ENCODE peak calls at places on chromosomes 4 and X, in ten cellular contexts. One of them, this sample, is unnamed.

GRCh38 chrX:19541196-19541595 is 25.9 kb upstream of the MAP3K15 start:
- DNase-seq in cardiac muscle cell: no peak
- DNase-seq in neuronal stem cell: no peak
- DNase-seq in stimulated activated CD4-positive, alpha-beta T cell treated with anti-CD3 and anti-CD28 coated beads, Interleukin-2, amount 100 ng/mL, for 24 hours: no peak
- DNase-seq in naive thymus-derived CD8-positive, alpha-beta T cell: no peak
- DNase-seq in WTC11: no peak
- DNase-seq in IMR-90: no peak
- DNase-seq in kidney epithelial cell: no peak
- DNase-seq in cardiac fibroblast: no peak
- DNase-seq in gastrocnemius medialis: no peak
- DNase-seq in this sample: no peak

GRCh38 chr4:189162073-189162789 is 778.4 kb upstream of the FRG1 start:
- DNase-seq in cardiac muscle cell: no peak
- DNase-seq in neuronal stem cell: peak
- DNase-seq in stimulated activated CD4-positive, alpha-beta T cell treated with anti-CD3 and anti-CD28 coated beads, Interleukin-2, amount 100 ng/mL, for 24 hours: no peak
- DNase-seq in naive thymus-derived CD8-positive, alpha-beta T cell: no peak
- DNase-seq in WTC11: peak
- DNase-seq in IMR-90: no peak
- DNase-seq in kidney epithelial cell: no peak
- DNase-seq in cardiac fibroblast: no peak
- DNase-seq in gastrocnemius medialis: no peak
- DNase-seq in this sample: no peak

GRCh38 chrX:108347800-108348199 is 90.4 kb downstream of the COL4A6 start:
- DNase-seq in cardiac muscle cell: no peak
- DNase-seq in neuronal stem cell: peak
- DNase-seq in stimulated activated CD4-positive, alpha-beta T cell treated with anti-CD3 and anti-CD28 coated beads, Interleukin-2, amount 100 ng/mL, for 24 hours: no peak
- DNase-seq in naive thymus-derived CD8-positive, alpha-beta T cell: no peak
- DNase-seq in WTC11: peak
- DNase-seq in IMR-90: no peak
- DNase-seq in kidney epithelial cell: no peak
- DNase-seq in cardiac fibroblast: no peak
- DNase-seq in gastrocnemius medialis: no peak
- DNase-seq in this sample: no peak

GRCh38 chr4:142845293-142846070 is 619 bp downstream of the INPP4B start:
- DNase-seq in cardiac muscle cell: peak
- DNase-seq in neuronal stem cell: peak
- DNase-seq in stimulated activated CD4-positive, alpha-beta T cell treated with anti-CD3 and anti-CD28 coated beads, Interleukin-2, amount 100 ng/mL, for 24 hours: no peak
- DNase-seq in naive thymus-derived CD8-positive, alpha-beta T cell: no peak
- DNase-seq in WTC11: peak
- DNase-seq in IMR-90: no peak
- DNase-seq in kidney epithelial cell: no peak
- DNase-seq in cardiac fibroblast: peak
- DNase-seq in gastrocnemius medialis: no peak
- DNase-seq in this sample: no peak

GRCh38 chr4:100061835-100062234 is 111.8 kb upstream of the H2AZ1 start:
- DNase-seq in cardiac muscle cell: peak
- DNase-seq in neuronal stem cell: no peak
- DNase-seq in stimulated activated CD4-positive, alpha-beta T cell treated with anti-CD3 and anti-CD28 coated beads, Interleukin-2, amount 100 ng/mL, for 24 hours: no peak
- DNase-seq in naive thymus-derived CD8-positive, alpha-beta T cell: no peak
- DNase-seq in WTC11: no peak
- DNase-seq in IMR-90: peak
- DNase-seq in kidney epithelial cell: no peak
- DNase-seq in cardiac fibroblast: peak
- DNase-seq in gastrocnemius medialis: no peak
- DNase-seq in this sample: no peak

GRCh38 chr4:182819751-182820150 is 97.4 kb downstream of the DCTD start:
- DNase-seq in cardiac muscle cell: no peak
- DNase-seq in neuronal stem cell: no peak
- DNase-seq in stimulated activated CD4-positive, alpha-beta T cell treated with anti-CD3 and anti-CD28 coated beads, Interleukin-2, amount 100 ng/mL, for 24 hours: no peak
- DNase-seq in naive thymus-derived CD8-positive, alpha-beta T cell: no peak
- DNase-seq in WTC11: no peak
- DNase-seq in IMR-90: no peak
- DNase-seq in kidney epithelial cell: no peak
- DNase-seq in cardiac fibroblast: no peak
- DNase-seq in gastrocnemius medialis: no peak
- DNase-seq in this sample: no peak

GRCh38 chr4:152535903-152536544 is at the start of gene FBXW7:
- DNase-seq in cardiac muscle cell: peak
- DNase-seq in neuronal stem cell: peak
- DNase-seq in stimulated activated CD4-positive, alpha-beta T cell treated with anti-CD3 and anti-CD28 coated beads, Interleukin-2, amount 100 ng/mL, for 24 hours: peak
- DNase-seq in naive thymus-derived CD8-positive, alpha-beta T cell: peak
- DNase-seq in WTC11: peak
- DNase-seq in IMR-90: peak
- DNase-seq in kidney epithelial cell: peak
- DNase-seq in cardiac fibroblast: peak
- DNase-seq in gastrocnemius medialis: peak
- DNase-seq in this sample: peak

GRCh38 chr4:163613375-163613774 is 118.9 kb downstream of the TMA16 start:
- DNase-seq in cardiac muscle cell: no peak
- DNase-seq in neuronal stem cell: no peak
- DNase-seq in stimulated activated CD4-positive, alpha-beta T cell treated with anti-CD3 and anti-CD28 coated beads, Interleukin-2, amount 100 ng/mL, for 24 hours: no peak
- DNase-seq in naive thymus-derived CD8-positive, alpha-beta T cell: no peak
- DNase-seq in WTC11: no peak
- DNase-seq in IMR-90: no peak
- DNase-seq in kidney epithelial cell: no peak
- DNase-seq in cardiac fibroblast: no peak
- DNase-seq in gastrocnemius medialis: no peak
- DNase-seq in this sample: no peak

GRCh38 chr4:171759274-171759673 is 53.9 kb upstream of the GALNTL6 start:
- DNase-seq in cardiac muscle cell: no peak
- DNase-seq in neuronal stem cell: no peak
- DNase-seq in stimulated activated CD4-positive, alpha-beta T cell treated with anti-CD3 and anti-CD28 coated beads, Interleukin-2, amount 100 ng/mL, for 24 hours: no peak
- DNase-seq in naive thymus-derived CD8-positive, alpha-beta T cell: no peak
- DNase-seq in WTC11: no peak
- DNase-seq in IMR-90: no peak
- DNase-seq in kidney epithelial cell: no peak
- DNase-seq in cardiac fibroblast: no peak
- DNase-seq in gastrocnemius medialis: no peak
- DNase-seq in this sample: no peak

GRCh38 chrX:104987063-104987462 is 233.4 kb downstream of the TEX13A start:
- DNase-seq in cardiac muscle cell: peak
- DNase-seq in neuronal stem cell: no peak
- DNase-seq in stimulated activated CD4-positive, alpha-beta T cell treated with anti-CD3 and anti-CD28 coated beads, Interleukin-2, amount 100 ng/mL, for 24 hours: no peak
- DNase-seq in naive thymus-derived CD8-positive, alpha-beta T cell: no peak
- DNase-seq in WTC11: no peak
- DNase-seq in IMR-90: no peak
- DNase-seq in kidney epithelial cell: peak
- DNase-seq in cardiac fibroblast: no peak
- DNase-seq in gastrocnemius medialis: no peak
- DNase-seq in this sample: no peak

GRCh38 chr4:140935259-140935658 is 179.1 kb upstream of the TBC1D9 start:
- DNase-seq in cardiac muscle cell: no peak
- DNase-seq in neuronal stem cell: no peak
- DNase-seq in stimulated activated CD4-positive, alpha-beta T cell treated with anti-CD3 and anti-CD28 coated beads, Interleukin-2, amount 100 ng/mL, for 24 hours: no peak
- DNase-seq in naive thymus-derived CD8-positive, alpha-beta T cell: no peak
- DNase-seq in WTC11: no peak
- DNase-seq in IMR-90: no peak
- DNase-seq in kidney epithelial cell: no peak
- DNase-seq in cardiac fibroblast: peak
- DNase-seq in gastrocnemius medialis: peak
- DNase-seq in this sample: no peak

GRCh38 chrX:136711147-136711546 is 63.2 kb downstream of the CD40LG start:
- DNase-seq in cardiac muscle cell: peak
- DNase-seq in neuronal stem cell: no peak
- DNase-seq in stimulated activated CD4-positive, alpha-beta T cell treated with anti-CD3 and anti-CD28 coated beads, Interleukin-2, amount 100 ng/mL, for 24 hours: peak
- DNase-seq in naive thymus-derived CD8-positive, alpha-beta T cell: no peak
- DNase-seq in WTC11: peak
- DNase-seq in IMR-90: peak
- DNase-seq in kidney epithelial cell: no peak
- DNase-seq in cardiac fibroblast: peak
- DNase-seq in gastrocnemius medialis: peak
- DNase-seq in this sample: no peak

GRCh38 chr4:77911842-77912450 is 49.3 kb downstream of the MRPL1 start:
- DNase-seq in cardiac muscle cell: peak
- DNase-seq in neuronal stem cell: no peak
- DNase-seq in stimulated activated CD4-positive, alpha-beta T cell treated with anti-CD3 and anti-CD28 coated beads, Interleukin-2, amount 100 ng/mL, for 24 hours: no peak
- DNase-seq in naive thymus-derived CD8-positive, alpha-beta T cell: no peak
- DNase-seq in WTC11: no peak
- DNase-seq in IMR-90: peak
- DNase-seq in kidney epithelial cell: no peak
- DNase-seq in cardiac fibroblast: no peak
- DNase-seq in gastrocnemius medialis: no peak
- DNase-seq in this sample: no peak

GRCh38 chrX:150037041-150037440 is 98.8 kb upstream of the EOLA2 start:
- DNase-seq in cardiac muscle cell: peak
- DNase-seq in neuronal stem cell: no peak
- DNase-seq in stimulated activated CD4-positive, alpha-beta T cell treated with anti-CD3 and anti-CD28 coated beads, Interleukin-2, amount 100 ng/mL, for 24 hours: no peak
- DNase-seq in naive thymus-derived CD8-positive, alpha-beta T cell: no peak
- DNase-seq in WTC11: no peak
- DNase-seq in IMR-90: no peak
- DNase-seq in kidney epithelial cell: no peak
- DNase-seq in cardiac fibroblast: peak
- DNase-seq in gastrocnemius medialis: no peak
- DNase-seq in this sample: no peak

GRCh38 chr4:182556576-182556975 is 313.4 kb downstream of the TENM3 start:
- DNase-seq in cardiac muscle cell: no peak
- DNase-seq in neuronal stem cell: no peak
- DNase-seq in stimulated activated CD4-positive, alpha-beta T cell treated with anti-CD3 and anti-CD28 coated beads, Interleukin-2, amount 100 ng/mL, for 24 hours: no peak
- DNase-seq in naive thymus-derived CD8-positive, alpha-beta T cell: no peak
- DNase-seq in WTC11: no peak
- DNase-seq in IMR-90: peak
- DNase-seq in kidney epithelial cell: no peak
- DNase-seq in cardiac fibroblast: no peak
- DNase-seq in gastrocnemius medialis: no peak
- DNase-seq in this sample: no peak

GRCh38 chr4:54063737-54064316 is 578 bp downstream of the CHIC2 start:
- DNase-seq in cardiac muscle cell: no peak
- DNase-seq in neuronal stem cell: peak
- DNase-seq in stimulated activated CD4-positive, alpha-beta T cell treated with anti-CD3 and anti-CD28 coated beads, Interleukin-2, amount 100 ng/mL, for 24 hours: peak
- DNase-seq in naive thymus-derived CD8-positive, alpha-beta T cell: peak
- DNase-seq in WTC11: peak
- DNase-seq in IMR-90: no peak
- DNase-seq in kidney epithelial cell: no peak
- DNase-seq in cardiac fibroblast: peak
- DNase-seq in gastrocnemius medialis: peak
- DNase-seq in this sample: peak

GRCh38 chr4:189313861-189314513 is 626.7 kb upstream of the FRG1 start:
- DNase-seq in cardiac muscle cell: no peak
- DNase-seq in neuronal stem cell: no peak
- DNase-seq in stimulated activated CD4-positive, alpha-beta T cell treated with anti-CD3 and anti-CD28 coated beads, Interleukin-2, amount 100 ng/mL, for 24 hours: no peak
- DNase-seq in naive thymus-derived CD8-positive, alpha-beta T cell: no peak
- DNase-seq in WTC11: no peak
- DNase-seq in IMR-90: no peak
- DNase-seq in kidney epithelial cell: no peak
- DNase-seq in cardiac fibroblast: no peak
- DNase-seq in gastrocnemius medialis: no peak
- DNase-seq in this sample: no peak

GRCh38 chr4:1233641-1234277 is 15.2 kb downstream of the CTBP1 start:
- DNase-seq in cardiac muscle cell: peak
- DNase-seq in neuronal stem cell: no peak
- DNase-seq in stimulated activated CD4-positive, alpha-beta T cell treated with anti-CD3 and anti-CD28 coated beads, Interleukin-2, amount 100 ng/mL, for 24 hours: no peak
- DNase-seq in naive thymus-derived CD8-positive, alpha-beta T cell: no peak
- DNase-seq in WTC11: no peak
- DNase-seq in IMR-90: peak
- DNase-seq in kidney epithelial cell: no peak
- DNase-seq in cardiac fibroblast: peak
- DNase-seq in gastrocnemius medialis: no peak
- DNase-seq in this sample: no peak

GRCh38 chrX:97498093-97498492 is 614.4 kb downstream of the RPA4 start:
- DNase-seq in cardiac muscle cell: no peak
- DNase-seq in neuronal stem cell: no peak
- DNase-seq in stimulated activated CD4-positive, alpha-beta T cell treated with anti-CD3 and anti-CD28 coated beads, Interleukin-2, amount 100 ng/mL, for 24 hours: no peak
- DNase-seq in naive thymus-derived CD8-positive, alpha-beta T cell: no peak
- DNase-seq in WTC11: no peak
- DNase-seq in IMR-90: no peak
- DNase-seq in kidney epithelial cell: no peak
- DNase-seq in cardiac fibroblast: no peak
- DNase-seq in gastrocnemius medialis: no peak
- DNase-seq in this sample: no peak

GRCh38 chr4:184347251-184348239 is 126.8 kb downstream of the IRF2 start:
- DNase-seq in cardiac muscle cell: peak
- DNase-seq in neuronal stem cell: peak
- DNase-seq in stimulated activated CD4-positive, alpha-beta T cell treated with anti-CD3 and anti-CD28 coated beads, Interleukin-2, amount 100 ng/mL, for 24 hours: no peak
- DNase-seq in naive thymus-derived CD8-positive, alpha-beta T cell: peak
- DNase-seq in WTC11: peak
- DNase-seq in IMR-90: peak
- DNase-seq in kidney epithelial cell: peak
- DNase-seq in cardiac fibroblast: peak
- DNase-seq in gastrocnemius medialis: peak
- DNase-seq in this sample: no peak

GRCh38 chr4:176001171-176002006 is 64.3 kb upstream of the WDR17 start:
- DNase-seq in cardiac muscle cell: peak
- DNase-seq in neuronal stem cell: peak
- DNase-seq in stimulated activated CD4-positive, alpha-beta T cell treated with anti-CD3 and anti-CD28 coated beads, Interleukin-2, amount 100 ng/mL, for 24 hours: no peak
- DNase-seq in naive thymus-derived CD8-positive, alpha-beta T cell: no peak
- DNase-seq in WTC11: peak
- DNase-seq in IMR-90: peak
- DNase-seq in kidney epithelial cell: peak
- DNase-seq in cardiac fibroblast: peak
- DNase-seq in gastrocnemius medialis: no peak
- DNase-seq in this sample: no peak

GRCh38 chr4:76233967-76234678 is 17.4 kb upstream of the FAM47E start:
- DNase-seq in cardiac muscle cell: no peak
- DNase-seq in neuronal stem cell: no peak
- DNase-seq in stimulated activated CD4-positive, alpha-beta T cell treated with anti-CD3 and anti-CD28 coated beads, Interleukin-2, amount 100 ng/mL, for 24 hours: no peak
- DNase-seq in naive thymus-derived CD8-positive, alpha-beta T cell: no peak
- DNase-seq in WTC11: peak
- DNase-seq in IMR-90: no peak
- DNase-seq in kidney epithelial cell: no peak
- DNase-seq in cardiac fibroblast: no peak
- DNase-seq in gastrocnemius medialis: no peak
- DNase-seq in this sample: no peak

GRCh38 chr4:157080605-157081004 is 4.7 kb downstream of the GLRB start:
- DNase-seq in cardiac muscle cell: no peak
- DNase-seq in neuronal stem cell: no peak
- DNase-seq in stimulated activated CD4-positive, alpha-beta T cell treated with anti-CD3 and anti-CD28 coated beads, Interleukin-2, amount 100 ng/mL, for 24 hours: no peak
- DNase-seq in naive thymus-derived CD8-positive, alpha-beta T cell: no peak
- DNase-seq in WTC11: no peak
- DNase-seq in IMR-90: peak
- DNase-seq in kidney epithelial cell: no peak
- DNase-seq in cardiac fibroblast: no peak
- DNase-seq in gastrocnemius medialis: no peak
- DNase-seq in this sample: no peak

GRCh38 chr4:114870987-114871386 is 242.4 kb downstream of the NDST4 start:
- DNase-seq in cardiac muscle cell: no peak
- DNase-seq in neuronal stem cell: no peak
- DNase-seq in stimulated activated CD4-positive, alpha-beta T cell treated with anti-CD3 and anti-CD28 coated beads, Interleukin-2, amount 100 ng/mL, for 24 hours: no peak
- DNase-seq in naive thymus-derived CD8-positive, alpha-beta T cell: no peak
- DNase-seq in WTC11: no peak
- DNase-seq in IMR-90: no peak
- DNase-seq in kidney epithelial cell: no peak
- DNase-seq in cardiac fibroblast: no peak
- DNase-seq in gastrocnemius medialis: no peak
- DNase-seq in this sample: no peak

GRCh38 chr4:110005461-110006056 is 92.9 kb downstream of the EGF start:
- DNase-seq in cardiac muscle cell: peak
- DNase-seq in neuronal stem cell: peak
- DNase-seq in stimulated activated CD4-positive, alpha-beta T cell treated with anti-CD3 and anti-CD28 coated beads, Interleukin-2, amount 100 ng/mL, for 24 hours: no peak
- DNase-seq in naive thymus-derived CD8-positive, alpha-beta T cell: no peak
- DNase-seq in WTC11: no peak
- DNase-seq in IMR-90: peak
- DNase-seq in kidney epithelial cell: peak
- DNase-seq in cardiac fibroblast: peak
- DNase-seq in gastrocnemius medialis: no peak
- DNase-seq in this sample: no peak

GRCh38 chrX:23061116-23061515 is 61.4 kb downstream of the DDX53 start:
- DNase-seq in cardiac muscle cell: no peak
- DNase-seq in neuronal stem cell: no peak
- DNase-seq in stimulated activated CD4-positive, alpha-beta T cell treated with anti-CD3 and anti-CD28 coated beads, Interleukin-2, amount 100 ng/mL, for 24 hours: no peak
- DNase-seq in naive thymus-derived CD8-positive, alpha-beta T cell: no peak
- DNase-seq in WTC11: no peak
- DNase-seq in IMR-90: no peak
- DNase-seq in kidney epithelial cell: no peak
- DNase-seq in cardiac fibroblast: no peak
- DNase-seq in gastrocnemius medialis: no peak
- DNase-seq in this sample: no peak

GRCh38 chrX:118637997-118638396 is 89.4 kb upstream of the IL13RA1 start:
- DNase-seq in cardiac muscle cell: peak
- DNase-seq in neuronal stem cell: no peak
- DNase-seq in stimulated activated CD4-positive, alpha-beta T cell treated with anti-CD3 and anti-CD28 coated beads, Interleukin-2, amount 100 ng/mL, for 24 hours: no peak
- DNase-seq in naive thymus-derived CD8-positive, alpha-beta T cell: no peak
- DNase-seq in WTC11: no peak
- DNase-seq in IMR-90: peak
- DNase-seq in kidney epithelial cell: no peak
- DNase-seq in cardiac fibroblast: peak
- DNase-seq in gastrocnemius medialis: no peak
- DNase-seq in this sample: no peak

GRCh38 chr4:139245590-139245989 is 34.4 kb downstream of the MGARP start:
- DNase-seq in cardiac muscle cell: peak
- DNase-seq in neuronal stem cell: no peak
- DNase-seq in stimulated activated CD4-positive, alpha-beta T cell treated with anti-CD3 and anti-CD28 coated beads, Interleukin-2, amount 100 ng/mL, for 24 hours: no peak
- DNase-seq in naive thymus-derived CD8-positive, alpha-beta T cell: no peak
- DNase-seq in WTC11: no peak
- DNase-seq in IMR-90: peak
- DNase-seq in kidney epithelial cell: no peak
- DNase-seq in cardiac fibroblast: peak
- DNase-seq in gastrocnemius medialis: no peak
- DNase-seq in this sample: no peak